ENCODE peak calls at places on chromosomes 3 and 15, in six cellular contexts. W is upper lobe of right lung, Z is right lobe of liver, L is OCI-LY7, H is foreskin fibroblast, A is bronchial epithelial cell. V is an unnamed sample.

GRCh38 chr3:130576571-130577266 is 59.7 kb downstream of the COL6A6 start:
- DNase-seq in A (no peak), H (peak; percentile 4), Z (no peak), W (no peak), L (no peak), V (peak; percentile 62)

GRCh38 chr15:32646304-32646703 is 4.8 kb downstream of the SCG5 start:
- DNase-seq in W (no peak), H (no peak), A (no peak), L (no peak), Z (no peak), V (no peak)

GRCh38 chr3:112121577-112122547 is 11.2 kb downstream of the GCSAM start:
- DNase-seq in L (peak; percentile 78), W (no peak), H (no peak), A (no peak), Z (no peak), V (no peak)

GRCh38 chr15:64521726-64522164 is 61.4 kb downstream of the ZNF609 start:
- DNase-seq in W (no peak), Z (no peak), H (peak; percentile 62), L (no peak), A (peak; percentile 87), V (peak; percentile 18)

GRCh38 chr3:161149529-161149928 is 44.4 kb upstream of the B3GALNT1 start:
- DNase-seq in A (no peak), W (no peak), L (no peak), Z (no peak), H (peak; percentile 15), V (peak; percentile 68)

GRCh38 chr15:75843618-75844610 is 667 bp downstream of the UBE2Q2 start:
- DNase-seq in Z (peak; percentile 69), A (peak; percentile 33), L (peak; percentile 64), W (peak; percentile 86), H (peak; percentile 57), V (peak; percentile 67)

GRCh38 chr3:125231895-125232294 is 19.3 kb upstream of the SLC12A8 start:
- DNase-seq in Z (no peak), A (peak; percentile 88), W (no peak), L (no peak), H (peak; percentile 52), V (peak; percentile 78)

GRCh38 chr3:176513604-176514003 is 683.7 kb downstream of the TBL1XR1 start:
- DNase-seq in A (no peak), W (no peak), Z (no peak), H (peak; percentile 1), L (peak; percentile 10), V (peak; percentile 6)

GRCh38 chr15:82021992-82022391 is 23.8 kb downstream of the MEX3B start:
- DNase-seq in L (no peak), Z (no peak), W (no peak), A (peak; percentile 80), H (no peak), V (peak; percentile 28)

GRCh38 chr3:193704431-193704830 is 111.4 kb downstream of the OPA1 start:
- DNase-seq in W (no peak), H (no peak), Z (no peak), L (no peak), A (no peak), V (no peak)

GRCh38 chr3:188581791-188582190 is 427.8 kb downstream of the LPP start:
- DNase-seq in Z (no peak), A (no peak), W (no peak), L (peak; percentile 78), H (no peak), V (no peak)

GRCh38 chr3:188583476-188584161 is 429.7 kb downstream of the LPP start:
- DNase-seq in Z (peak; percentile 70), W (no peak), A (peak; percentile 33), H (no peak), L (peak; percentile 10), V (no peak)

GRCh38 chr3:188581365-188581764 is 427.4 kb downstream of the LPP start:
- DNase-seq in A (no peak), W (no peak), Z (no peak), H (no peak), L (peak; percentile 17), V (no peak)

GRCh38 chr3:188584958-188585689 is 431.2 kb downstream of the LPP start:
- DNase-seq in L (peak; percentile 50), A (peak; percentile 86), H (no peak), Z (no peak), W (no peak), V (peak; percentile 49)

DNA sequence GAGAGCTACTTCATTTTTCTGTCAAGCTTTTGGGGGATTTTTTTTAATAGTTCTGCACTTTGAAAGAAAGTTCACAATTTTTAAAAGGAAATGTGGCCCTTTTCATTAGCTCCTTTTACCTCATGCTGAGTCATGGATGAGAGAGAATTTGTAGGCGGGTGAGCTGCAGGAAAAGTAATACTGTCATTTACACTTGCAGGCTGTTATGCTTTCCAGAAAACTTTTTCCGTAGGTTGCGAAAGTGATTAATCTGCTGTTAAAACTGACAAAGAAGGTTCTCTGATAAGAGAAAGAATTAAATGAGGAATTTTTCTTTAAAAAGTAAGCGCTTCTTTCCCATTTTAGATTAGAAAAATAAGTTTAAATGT is 430.2 kb downstream of the LPP start:
- DNase-seq in Z (no peak), L (peak; percentile 14), H (peak; percentile 63), A (peak; percentile 88), W (no peak), V (peak; percentile 75)
- H3K4me3 ChIP-seq in Z (no peak overlapping the region), L (peak overlapping the region; percentile 9), H (no peak overlapping the region), A (peak overlapping the region; percentile 1), W (no peak overlapping the region), V (no peak overlapping the region)

DNA sequence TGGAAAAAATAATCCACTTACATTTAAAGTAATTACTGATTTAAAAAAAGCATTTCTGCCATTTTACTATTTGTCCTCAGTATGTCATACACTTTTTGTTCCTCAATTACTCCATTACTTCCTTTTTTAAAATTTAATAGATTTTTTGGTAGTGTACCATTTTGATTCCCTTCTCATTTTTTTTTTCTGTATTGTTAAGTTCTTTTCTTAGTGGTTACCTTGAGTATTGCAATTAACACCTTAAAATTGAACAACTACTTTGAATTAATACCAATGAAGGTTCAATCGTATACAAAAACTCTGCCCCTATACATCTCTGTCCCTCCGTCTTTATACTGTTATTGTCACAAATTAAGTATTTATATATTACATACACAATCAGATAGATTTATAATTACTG is 240.6 kb upstream of the LMCD1 start:
- DNase-seq in H (no peak), L (no peak), A (no peak), W (no peak), Z (no peak), V (no peak)
- TF ChIP-seq CTCF in H (no peak), L (peak; percentile 26), A (no peak), W (no peak), Z (no peak), V (no peak)

DNA sequence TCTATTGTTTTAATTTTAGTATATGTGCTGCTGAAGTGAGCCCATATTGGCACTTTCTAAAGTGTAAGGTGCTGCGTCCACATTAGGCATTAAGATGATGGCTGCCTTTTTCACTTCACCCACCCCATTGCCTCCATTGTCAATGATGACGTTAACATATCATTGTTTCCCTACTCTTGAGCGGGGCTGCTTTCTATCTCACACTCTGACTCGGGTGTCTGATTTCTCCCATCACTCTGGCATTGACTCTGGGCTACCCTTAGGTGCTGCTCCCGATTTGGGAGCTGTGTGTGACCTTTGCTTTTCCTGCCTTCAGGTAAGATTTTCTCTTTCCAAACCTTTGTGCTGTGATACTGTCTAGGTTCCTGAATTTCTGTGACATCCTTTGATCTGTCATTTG is 28.8 kb downstream of the CGNL1 start:
- DNase-seq in H (no peak), W (no peak), L (no peak), Z (no peak), A (no peak), V (no peak)
- H3K4me3 ChIP-seq in H (no peak overlapping the region), W (no peak overlapping the region), L (no peak overlapping the region), Z (no peak overlapping the region), A (no peak overlapping the region), V (no peak overlapping the region)

GRCh38 chr15:100350434-100351226 is 8.9 kb upstream of the ADAMTS17 start:
- DNase-seq in H (peak; percentile 56), A (peak; percentile 94), L (no peak), W (no peak), Z (no peak), V (peak; percentile 52)
- TF ChIP-seq CTCF in H (no peak), A (no peak), L (no peak), W (no peak), Z (no peak), V (no peak)

DNA sequence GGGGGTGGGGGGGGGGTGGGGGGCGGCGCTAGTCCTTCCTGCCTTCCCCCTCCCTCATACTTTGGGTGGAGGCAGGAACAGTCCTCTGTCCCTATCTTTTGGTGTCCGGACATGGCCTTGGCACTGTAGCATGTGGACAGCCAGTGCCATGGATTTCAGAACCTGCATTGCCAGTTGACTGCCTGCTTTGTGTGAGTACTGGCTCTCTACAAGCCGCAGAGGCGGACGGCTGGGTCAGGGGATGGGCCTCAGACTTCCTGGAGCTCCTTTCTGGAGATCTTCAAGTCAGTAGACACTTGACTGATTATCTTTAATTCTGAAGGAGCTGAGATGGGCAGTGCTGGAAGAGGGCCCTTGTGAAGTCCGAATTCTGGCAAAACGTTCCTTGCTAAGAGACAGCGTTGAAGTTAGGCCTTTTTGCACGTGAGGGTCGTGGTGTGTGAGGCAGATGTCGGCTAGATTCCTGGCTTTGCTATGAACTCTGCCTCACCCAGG is 2.5 kb downstream of the CLDN11 start:
- DNase-seq in Z (no peak), A (no peak), W (no peak), H (no peak), L (no peak), V (peak; percentile 52)
- H3K4me3 ChIP-seq in Z (no peak overlapping the region), A (no peak overlapping the region), W (peak overlapping the region; percentile 53), H (peak overlapping the region; percentile 77), L (no peak overlapping the region), V (peak overlapping the region; percentile 87)

DNA sequence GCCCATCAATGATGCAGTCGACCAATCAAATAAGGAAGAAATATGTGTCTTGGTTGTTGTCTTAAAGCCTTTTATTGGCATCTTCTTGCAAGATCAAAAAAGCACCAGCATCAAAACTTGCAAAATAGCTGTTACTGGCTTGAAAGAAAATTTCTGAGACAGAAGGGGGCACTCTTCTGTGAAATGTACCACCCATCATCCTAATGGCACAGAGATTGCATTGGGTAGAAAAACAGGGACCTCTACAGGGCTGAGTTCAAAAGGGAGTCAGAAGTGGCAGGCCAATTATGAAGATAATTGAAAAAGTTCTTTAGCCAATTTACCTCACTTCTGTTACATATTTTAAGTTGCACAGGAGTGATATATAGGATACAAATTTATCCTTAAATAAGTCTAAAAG is 122.3 kb upstream of the GPR149 start:
- DNase-seq in H (no peak), A (peak; percentile 23), W (no peak), L (peak; percentile 10), Z (no peak), V (no peak)
- TF ChIP-seq CTCF in H (no peak), A (no peak), W (no peak), L (peak; percentile 71), Z (no peak), V (no peak)

GRCh38 chr15:99124641-99125040 is 19.8 kb downstream of the SYNM start:
- DNase-seq in Z (no peak), W (no peak), H (no peak), A (no peak), L (no peak), V (no peak)
- H3K4me3 ChIP-seq in Z (no peak overlapping the region), W (no peak overlapping the region), H (no peak overlapping the region), A (no peak overlapping the region), L (no peak overlapping the region), V (no peak overlapping the region)

V was measured in astrocyte of the spinal cord.